ENCODE peak calls at places on chromosomes 1 and 21, in ten cellular contexts. S is cardiac muscle cell, J is A549, O is endodermal cell, I is SK-N-SH, K is left ventricle myocardium inferior, H is BE2C, M is right atrium auricular region, G is adrenal gland, R is heart left ventricle. Z is an unnamed sample. For H3K4me1, the result is how much of the 10 kb centered on the place peaks cover.

GRCh38 chr1:30663596-30664091 is 59.7 kb downstream of the MATN1 start:
- DNase-seq in M (no peak), S (no peak), H (no peak), O (peak), I (no peak), J (no peak), R (peak), K (no peak), G (no peak), Z (peak)

GRCh38 chr1:241846862-241847539 is 1.0 kb upstream of the EXO1 start:
- DNase-seq in O (no peak), S (no peak), M (no peak), H (no peak), I (no peak), R (no peak), G (no peak), J (no peak), K (no peak), Z (no peak)

GRCh38 chr1:72284084-72284397 is 1.7 kb upstream of the NEGR1 start:
- DNase-seq in O (no peak), G (no peak), S (no peak), M (no peak), K (no peak), H (no peak), R (no peak), J (peak), I (no peak), Z (no peak)

GRCh38 chr1:194171596-194171995 is 985.2 kb upstream of the B3GALT2 start:
- DNase-seq in G (no peak), R (no peak), S (no peak), O (no peak), J (no peak), I (no peak), K (no peak), M (no peak), H (no peak), Z (no peak)

GRCh38 chr1:156172696-156173470 is 19.5 kb downstream of the SEMA4A start:
- DNase-seq in H (no peak), S (no peak), I (peak), K (no peak), O (peak), R (no peak), J (peak), M (no peak), G (no peak), Z (no peak)

GRCh38 chr21:44398499-44398898 is 45.1 kb downstream of the TRPM2 start:
- DNase-seq in M (no peak), O (no peak), K (no peak), R (no peak), I (peak), J (no peak), G (no peak), S (no peak), H (no peak), Z (no peak)

GRCh38 chr1:53328490-53329182 is 766 bp upstream of the LRP8 start:
- DNase-seq in J (no peak), M (no peak), H (no peak), O (peak), G (no peak), K (no peak), I (peak), S (no peak), R (peak), Z (peak)

GRCh38 chr1:53486395-53487026 is 27.3 kb downstream of the DMRTB1 start:
- DNase-seq in G (no peak), K (no peak), H (no peak), I (no peak), S (no peak), O (no peak), J (no peak), R (no peak), M (no peak), Z (peak)

GRCh38 chr1:15696956-15697521 is 12.9 kb downstream of the PLEKHM2 start:
- DNase-seq in J (no peak), K (no peak), S (no peak), H (no peak), R (no peak), O (no peak), G (no peak), M (no peak), I (no peak), Z (peak)

GRCh38 chr21:38914531-38915385 is 109.0 kb downstream of the ETS2 start:
- DNase-seq in G (no peak), S (peak), I (no peak), O (peak), M (peak), R (no peak), K (no peak), H (no peak), J (no peak), Z (no peak)

GRCh38 chr1:60234761-60235160 is 161.2 kb upstream of the C1orf87 start:
- DNase-seq in H (no peak), K (no peak), J (no peak), R (no peak), G (no peak), O (no peak), M (no peak), S (no peak), I (no peak), Z (no peak)

GRCh38 chr1:24926596-24927249 is 3.4 kb downstream of the RUNX3 start:
- DNase-seq in J (no peak), M (no peak), O (peak), S (peak), I (no peak), H (no peak), K (no peak), R (no peak), G (no peak), Z (no peak)

GRCh38 chr1:68051475-68051874 is 1.0 kb upstream of the DIRAS3 start:
- DNase-seq in O (peak), M (peak), I (peak), S (peak), G (peak), H (peak), K (peak), R (peak), J (no peak), Z (peak)

GRCh38 chr1:20885121-20885520 is 98.0 kb upstream of the HP1BP3 start:
- DNase-seq in H (no peak), M (no peak), O (peak), S (peak), I (no peak), R (no peak), J (no peak), K (no peak), G (no peak), Z (no peak)

GRCh38 chr1:85577421-85578320 is 2.9 kb upstream of the CCN1 start:
- DNase-seq in G (peak), R (peak), I (peak), M (no peak), J (peak), S (peak), K (peak), O (peak), H (no peak), Z (no peak)

GRCh38 chr1:39089811-39090519 is 63.8 kb downstream of the NDUFS5 start:
- DNase-seq in K (no peak), R (no peak), G (peak), J (no peak), H (no peak), O (peak), M (no peak), S (peak), I (no peak), Z (no peak)
- TF ChIP-seq CTCF in K (no peak), R (no peak), G (no peak), J (no peak), H (no peak), O (peak), M (no peak), S (peak), I (no peak), Z (no peak)

GRCh38 chr1:37394574-37395464 is 79.6 kb upstream of the ZC3H12A start:
- DNase-seq in R (no peak), M (no peak), K (no peak), G (no peak), S (no peak), O (peak), H (peak), I (peak), J (peak), Z (no peak)
- H3K4me1 ChIP-seq in R (under half), M (under half), K (under half), G (under half), S (under half), O (under half), H (under half), I (under half), J (under half), Z (under half)

DNA sequence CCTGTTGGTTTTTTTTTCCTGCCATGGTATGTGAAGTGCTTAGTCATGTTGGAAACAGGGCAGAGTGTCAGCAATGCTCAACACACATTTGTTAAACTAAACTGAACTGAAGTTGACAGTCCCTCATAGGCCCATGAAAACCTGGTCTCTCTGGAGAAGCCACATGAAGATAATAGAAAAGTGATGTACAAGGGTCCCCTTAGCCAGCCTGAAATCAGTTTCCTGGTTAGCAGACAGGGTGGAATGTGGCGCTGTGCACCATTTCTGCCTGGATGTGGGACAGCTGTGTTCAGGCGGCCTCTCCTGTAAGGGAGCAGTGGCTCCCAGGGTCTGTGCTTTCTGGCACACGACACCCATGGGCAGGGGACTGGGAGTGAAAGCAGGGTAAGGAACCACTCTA is 9.9 kb upstream of the CHI3L1 start:
- DNase-seq in H (no peak), S (no peak), I (no peak), K (no peak), O (no peak), J (no peak), G (no peak), M (no peak), R (no peak), Z (no peak)
- TF ChIP-seq CTCF in H (no peak), S (peak), I (peak), K (no peak), O (peak), J (no peak), G (no peak), M (no peak), R (no peak), Z (no peak)

GRCh38 chr21:25913488-25913887 is 178.7 kb downstream of the GABPA start:
- DNase-seq in K (no peak), J (no peak), S (peak), O (no peak), I (no peak), G (no peak), H (no peak), M (no peak), R (no peak), Z (no peak)
- H3K4me1 ChIP-seq in K (under half), J (under half), S (under half), O (under half), I (under half), G (under half), H (under half), M (under half), R (under half), Z (under half)

GRCh38 chr1:162677607-162678371 is 45.5 kb downstream of the DDR2 start:
- DNase-seq in M (no peak), R (no peak), I (no peak), K (no peak), S (no peak), G (no peak), O (no peak), H (no peak), J (no peak), Z (no peak)
- TF ChIP-seq CTCF in M (no peak), R (no peak), I (peak), K (no peak), S (no peak), G (no peak), O (no peak), H (peak), J (no peak), Z (no peak)

GRCh38 chr1:212471891-212472675 is 39.4 kb downstream of the NENF start:
- DNase-seq in M (no peak), R (peak), O (no peak), H (no peak), I (no peak), K (no peak), G (no peak), J (no peak), S (no peak), Z (peak)

GRCh38 chr1:212471286-212471685 is 38.6 kb downstream of the NENF start:
- DNase-seq in R (peak), J (no peak), S (no peak), K (no peak), O (no peak), H (no peak), I (no peak), G (no peak), M (no peak), Z (peak)

GRCh38 chr1:212467843-212468482 is 35.2 kb downstream of the NENF start:
- DNase-seq in O (no peak), M (no peak), G (no peak), H (no peak), I (no peak), J (peak), S (no peak), K (no peak), R (peak), Z (peak)

GRCh38 chr1:212466913-212467650 is 34.4 kb downstream of the NENF start:
- DNase-seq in S (no peak), I (no peak), J (no peak), M (no peak), K (no peak), G (no peak), H (no peak), R (peak), O (no peak), Z (peak)

DNA sequence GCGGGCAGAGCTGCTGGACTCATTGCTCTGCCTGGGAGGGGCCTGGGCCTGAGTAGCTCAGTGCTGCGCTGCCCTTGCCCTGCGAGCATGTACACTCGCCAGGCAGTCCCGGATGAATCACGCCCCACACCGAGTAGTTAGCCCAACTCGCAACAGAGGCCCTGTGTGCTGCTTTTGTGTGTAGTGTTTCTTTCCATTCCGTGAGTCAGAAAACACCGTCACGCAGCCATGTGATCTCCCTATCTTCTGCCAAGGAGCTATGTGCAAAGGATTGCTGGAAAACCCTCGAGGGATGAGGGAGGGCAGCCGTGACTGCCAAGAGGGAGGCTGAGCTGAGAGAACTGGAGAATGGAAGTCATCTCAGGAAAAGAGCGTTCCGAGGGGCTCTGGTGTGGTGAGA is 37.3 kb downstream of the NENF start:
- DNase-seq in J (peak), M (peak), O (no peak), I (no peak), K (peak), S (peak), R (peak), G (peak), H (no peak), Z (peak)
- H3K4me1 ChIP-seq in J (under half), M (under half), O (under half), I (under half), K (under half), S (under half), R (under half), G (under half), H (under half), Z (under half)